ENCODE peak calls at places on chromosomes 12 and 14, in five cellular contexts. One of them, this sample, is unnamed.

GRCh38 chr12:112932485-112933151 is 5.7 kb upstream of the OAS3 start:
- DNase-seq in fibroblast of the aortic adventitia: no peak
- DNase-seq in cardiac muscle cell: no peak
- DNase-seq in GM23338: peak
- DNase-seq in Caco-2: no peak
- DNase-seq in this sample: peak

GRCh38 chr14:45526715-45527549 is 273.9 kb upstream of the MIS18BP1 start:
- DNase-seq in GM23338: peak
- DNase-seq in fibroblast of the aortic adventitia: no peak
- DNase-seq in Caco-2: peak
- DNase-seq in cardiac muscle cell: peak
- DNase-seq in this sample: peak

GRCh38 chr14:105897725-105898113 is 371.3 kb downstream of the TMEM121 start:
- DNase-seq in Caco-2: no peak
- DNase-seq in GM23338: no peak
- DNase-seq in fibroblast of the aortic adventitia: no peak
- DNase-seq in cardiac muscle cell: no peak
- DNase-seq in this sample: no peak

GRCh38 chr12:109592905-109593272 is 19.3 kb downstream of the MVK start:
- DNase-seq in cardiac muscle cell: peak
- DNase-seq in GM23338: no peak
- DNase-seq in Caco-2: no peak
- DNase-seq in fibroblast of the aortic adventitia: no peak
- DNase-seq in this sample: no peak

GRCh38 chr14:72545411-72546311 is 348.2 kb downstream of the DPF3 start:
- DNase-seq in GM23338: no peak
- DNase-seq in cardiac muscle cell: no peak
- DNase-seq in fibroblast of the aortic adventitia: no peak
- DNase-seq in Caco-2: no peak
- DNase-seq in this sample: no peak

GRCh38 chr14:63174760-63175191 is 29.5 kb upstream of the RHOJ start:
- DNase-seq in GM23338: peak
- DNase-seq in cardiac muscle cell: peak
- DNase-seq in Caco-2: no peak
- DNase-seq in fibroblast of the aortic adventitia: peak
- DNase-seq in this sample: no peak

GRCh38 chr12:42426733-42427132 is 100.8 kb downstream of the PPHLN1 start:
- DNase-seq in GM23338: peak
- DNase-seq in fibroblast of the aortic adventitia: peak
- DNase-seq in cardiac muscle cell: no peak
- DNase-seq in Caco-2: no peak
- DNase-seq in this sample: no peak

GRCh38 chr12:56836317-56836716 is 73.2 kb downstream of the HSD17B6 start:
- DNase-seq in fibroblast of the aortic adventitia: peak
- DNase-seq in GM23338: no peak
- DNase-seq in cardiac muscle cell: no peak
- DNase-seq in Caco-2: no peak
- DNase-seq in this sample: no peak

GRCh38 chr14:100159107-100159864 is at the start of gene DEGS2:
- DNase-seq in GM23338: peak
- DNase-seq in fibroblast of the aortic adventitia: no peak
- DNase-seq in cardiac muscle cell: peak
- DNase-seq in Caco-2: no peak
- DNase-seq in this sample: no peak

GRCh38 chr12:1132309-1132708 is 141.3 kb downstream of the ERC1 start:
- DNase-seq in cardiac muscle cell: no peak
- DNase-seq in GM23338: no peak
- DNase-seq in fibroblast of the aortic adventitia: no peak
- DNase-seq in Caco-2: no peak
- DNase-seq in this sample: no peak

GRCh38 chr14:75793806-75794205 is 132.8 kb downstream of the TTLL5 start:
- DNase-seq in GM23338: peak
- DNase-seq in cardiac muscle cell: no peak
- DNase-seq in fibroblast of the aortic adventitia: peak
- DNase-seq in Caco-2: no peak
- DNase-seq in this sample: no peak
- TF ChIP-seq CTCF in GM23338: peak
- TF ChIP-seq CTCF in cardiac muscle cell: peak
- TF ChIP-seq CTCF in fibroblast of the aortic adventitia: peak
- TF ChIP-seq CTCF in Caco-2: no peak
- TF ChIP-seq CTCF in this sample: peak

GRCh38 chr12:64560395-64561301 is 49.6 kb upstream of the RASSF3 start:
- DNase-seq in fibroblast of the aortic adventitia: peak
- DNase-seq in cardiac muscle cell: no peak
- DNase-seq in GM23338: peak
- DNase-seq in Caco-2: no peak
- DNase-seq in this sample: peak

GRCh38 chr12:64558754-64559153 is 51.5 kb upstream of the RASSF3 start:
- DNase-seq in Caco-2: no peak
- DNase-seq in fibroblast of the aortic adventitia: no peak
- DNase-seq in GM23338: no peak
- DNase-seq in cardiac muscle cell: no peak
- DNase-seq in this sample: no peak

GRCh38 chr12:64561302-64561651 is 49.0 kb upstream of the RASSF3 start:
- DNase-seq in fibroblast of the aortic adventitia: no peak
- DNase-seq in Caco-2: no peak
- DNase-seq in GM23338: no peak
- DNase-seq in cardiac muscle cell: no peak
- DNase-seq in this sample: no peak

GRCh38 chr12:64551676-64552075 is 58.6 kb upstream of the RASSF3 start:
- DNase-seq in Caco-2: no peak
- DNase-seq in fibroblast of the aortic adventitia: peak
- DNase-seq in cardiac muscle cell: no peak
- DNase-seq in GM23338: no peak
- DNase-seq in this sample: no peak

GRCh38 chr12:64556231-64556630 is 54.1 kb upstream of the RASSF3 start:
- DNase-seq in Caco-2: no peak
- DNase-seq in fibroblast of the aortic adventitia: no peak
- DNase-seq in cardiac muscle cell: no peak
- DNase-seq in GM23338: peak
- DNase-seq in this sample: no peak
- TF ChIP-seq CTCF in Caco-2: no peak
- TF ChIP-seq CTCF in fibroblast of the aortic adventitia: no peak
- TF ChIP-seq CTCF in cardiac muscle cell: no peak
- TF ChIP-seq CTCF in GM23338: no peak
- TF ChIP-seq CTCF in this sample: no peak

GRCh38 chr14:80978403-80978802 is 23.0 kb downstream of the TSHR start:
- DNase-seq in cardiac muscle cell: no peak
- DNase-seq in GM23338: peak
- DNase-seq in Caco-2: no peak
- DNase-seq in fibroblast of the aortic adventitia: no peak
- DNase-seq in this sample: no peak

GRCh38 chr14:80974338-80975078 is 19.1 kb downstream of the TSHR start:
- DNase-seq in Caco-2: no peak
- DNase-seq in fibroblast of the aortic adventitia: peak
- DNase-seq in GM23338: no peak
- DNase-seq in cardiac muscle cell: no peak
- DNase-seq in this sample: no peak

GRCh38 chr14:80979951-80980350 is 24.5 kb downstream of the TSHR start:
- DNase-seq in GM23338: no peak
- DNase-seq in cardiac muscle cell: no peak
- DNase-seq in fibroblast of the aortic adventitia: no peak
- DNase-seq in Caco-2: no peak
- DNase-seq in this sample: no peak

GRCh38 chr14:80973918-80974317 is 18.5 kb downstream of the TSHR start:
- DNase-seq in cardiac muscle cell: no peak
- DNase-seq in GM23338: no peak
- DNase-seq in Caco-2: no peak
- DNase-seq in fibroblast of the aortic adventitia: no peak
- DNase-seq in this sample: no peak

DNA sequence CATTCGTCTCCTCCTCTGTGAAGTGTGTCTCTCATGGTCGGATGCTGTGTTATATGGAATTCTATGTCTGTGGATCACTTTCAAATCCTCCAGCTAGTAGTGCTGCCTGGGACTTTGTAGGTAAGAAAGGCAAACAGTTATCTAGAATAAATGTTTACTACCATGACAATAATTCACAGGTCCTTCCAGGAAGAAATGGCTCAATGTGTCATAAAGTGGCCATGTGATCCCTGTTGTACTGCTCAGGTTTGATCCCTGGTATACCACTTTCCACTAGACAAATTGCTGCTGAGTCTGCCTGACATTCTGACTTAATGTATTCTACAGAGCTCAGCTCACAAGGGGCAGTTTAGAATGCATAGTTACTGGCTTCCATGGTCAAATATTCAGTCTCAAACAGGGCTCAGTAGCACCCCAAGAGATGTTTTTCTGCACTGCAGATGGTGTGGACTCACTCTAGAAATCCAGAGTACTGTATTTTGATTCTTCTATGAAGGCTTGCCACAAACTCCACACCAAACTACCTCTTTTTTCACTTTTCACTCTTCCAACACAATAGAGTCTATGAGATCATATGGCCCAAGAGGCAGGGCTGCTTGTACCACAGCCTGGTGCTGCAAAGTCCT is 21.8 kb downstream of the TSHR start:
- DNase-seq in cardiac muscle cell: no peak
- DNase-seq in Caco-2: no peak
- DNase-seq in fibroblast of the aortic adventitia: no peak
- DNase-seq in GM23338: peak
- DNase-seq in this sample: no peak
- TF ChIP-seq CTCF in cardiac muscle cell: no peak
- TF ChIP-seq CTCF in Caco-2: no peak
- TF ChIP-seq CTCF in fibroblast of the aortic adventitia: no peak
- TF ChIP-seq CTCF in GM23338: no peak
- TF ChIP-seq CTCF in this sample: no peak

GRCh38 chr14:81868172-81868571 is 334.5 kb upstream of the SEL1L start:
- DNase-seq in fibroblast of the aortic adventitia: no peak
- DNase-seq in GM23338: peak
- DNase-seq in cardiac muscle cell: no peak
- DNase-seq in Caco-2: peak
- DNase-seq in this sample: no peak
- TF ChIP-seq CTCF in fibroblast of the aortic adventitia: no peak
- TF ChIP-seq CTCF in GM23338: peak
- TF ChIP-seq CTCF in cardiac muscle cell: no peak
- TF ChIP-seq CTCF in Caco-2: no peak
- TF ChIP-seq CTCF in this sample: no peak

GRCh38 chr14:65866422-65866821 is 453.9 kb downstream of the FUT8 start:
- DNase-seq in GM23338: no peak
- DNase-seq in Caco-2: no peak
- DNase-seq in fibroblast of the aortic adventitia: peak
- DNase-seq in cardiac muscle cell: no peak
- DNase-seq in this sample: no peak
- TF ChIP-seq CTCF in GM23338: no peak
- TF ChIP-seq CTCF in Caco-2: no peak
- TF ChIP-seq CTCF in fibroblast of the aortic adventitia: no peak
- TF ChIP-seq CTCF in cardiac muscle cell: no peak
- TF ChIP-seq CTCF in this sample: no peak

DNA sequence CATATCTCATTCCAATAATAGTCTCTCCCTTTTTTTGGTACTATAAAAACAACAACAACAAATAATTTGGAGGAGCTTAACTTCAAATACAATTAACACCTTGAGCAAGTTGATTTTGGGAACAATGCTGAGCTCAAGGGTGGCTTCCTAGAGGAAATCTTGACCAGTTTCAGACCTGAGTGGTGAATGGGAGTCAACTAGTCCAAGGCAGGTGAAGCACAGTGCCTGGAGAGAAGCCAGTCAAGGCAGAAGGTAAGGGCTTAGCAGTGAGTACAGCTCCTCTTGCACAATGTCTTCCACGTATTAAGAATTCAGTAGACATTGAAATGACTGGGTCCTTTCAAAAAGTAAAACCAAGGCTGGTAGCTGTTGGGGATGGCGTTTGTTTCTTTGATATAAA is 444.8 kb downstream of the ATP23 start:
- DNase-seq in cardiac muscle cell: no peak
- DNase-seq in Caco-2: no peak
- DNase-seq in fibroblast of the aortic adventitia: no peak
- DNase-seq in GM23338: peak
- DNase-seq in this sample: no peak
- TF ChIP-seq CTCF in cardiac muscle cell: no peak
- TF ChIP-seq CTCF in Caco-2: no peak
- TF ChIP-seq CTCF in fibroblast of the aortic adventitia: no peak
- TF ChIP-seq CTCF in GM23338: no peak
- TF ChIP-seq CTCF in this sample: no peak

This sample was measured in osteocyte.